ENCODE peak calls at places on chromosome 3, in six cellular contexts. E, M, U, J, Z and I are unnamed samples. For H3K36me3, the result is how much of the 10 kb centered on the place peaks cover.

GRCh38 chr3:134753999-134754742 is 40.9 kb upstream of the EPHB1 start:
- DNase-seq in Z (no peak), M (no peak), U (no peak), J (no peak), E (no peak), I (no peak)

GRCh38 chr3:186481526-186481925 is 62.7 kb downstream of the CRYGS start:
- DNase-seq in M (no peak), U (no peak), E (no peak), J (no peak), Z (no peak), I (no peak)

GRCh38 chr3:70840106-70840870 is 527.9 kb upstream of the MDFIC2 start:
- DNase-seq in U (no peak), Z (no peak), M (no peak), J (no peak), E (no peak), I (no peak)

GRCh38 chr3:39753361-39753760 is 56.0 kb upstream of the MYRIP start:
- DNase-seq in U (no peak), J (no peak), E (no peak), M (no peak), Z (no peak), I (no peak)

GRCh38 chr3:2826453-2826852 is 283.7 kb downstream of the IL5RA start:
- DNase-seq in E (no peak), J (no peak), Z (no peak), M (no peak), U (no peak), I (no peak)

GRCh38 chr3:10926441-10926830 is 66.1 kb upstream of the SLC6A1 start:
- DNase-seq in E (no peak), Z (no peak), U (no peak), J (no peak), M (no peak), I (no peak)

GRCh38 chr3:46061108-46061507 is 33.8 kb upstream of the XCR1 start:
- DNase-seq in Z (no peak), E (no peak), J (no peak), U (no peak), M (no peak), I (no peak)

GRCh38 chr3:12175137-12175593 is 16.5 kb upstream of the TIMP4 start:
- DNase-seq in U (no peak), E (no peak), M (no peak), Z (peak), J (no peak), I (no peak)

GRCh38 chr3:66362541-66362941 is 138.3 kb downstream of the LRIG1 start:
- DNase-seq in E (peak), U (no peak), J (no peak), Z (peak), M (no peak), I (no peak)

GRCh38 chr3:14175383-14176037 is 2.9 kb downstream of the XPC start:
- DNase-seq in U (no peak), E (no peak), Z (peak), J (no peak), M (no peak), I (peak)

DNA sequence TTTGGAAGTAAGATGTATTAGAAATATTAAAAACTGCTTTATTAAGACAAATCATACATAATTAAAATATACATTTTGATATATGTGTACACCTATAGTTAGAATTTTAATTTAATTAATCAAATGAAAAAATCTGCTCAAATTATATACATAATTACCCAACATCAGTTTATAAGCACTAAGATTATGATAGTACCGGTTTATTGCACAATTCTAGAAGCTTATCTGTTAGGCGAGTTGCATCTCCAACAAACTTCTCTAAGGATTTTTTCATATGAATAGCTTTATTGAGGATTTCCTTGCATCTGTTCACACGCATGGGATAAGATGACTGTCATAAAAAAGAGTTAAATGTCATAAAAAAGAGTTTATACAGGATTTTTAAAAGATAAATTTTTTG is 19.9 kb upstream of the XRN1 start:
- DNase-seq in J (no peak), U (no peak), E (no peak), M (no peak), Z (no peak), I (no peak)
- H3K36me3 ChIP-seq in J (under half), U (under half), E (under half), M (under half), Z (under half), I (under half)

GRCh38 chr3:33543600-33543999 is 103.4 kb upstream of the UBP1 start:
- DNase-seq in M (no peak), U (no peak), E (no peak), Z (no peak), J (no peak), I (no peak)
- H3K36me3 ChIP-seq in M (half or more), U (under half), E (under half), Z (under half), J (under half), I (under half)

DNA sequence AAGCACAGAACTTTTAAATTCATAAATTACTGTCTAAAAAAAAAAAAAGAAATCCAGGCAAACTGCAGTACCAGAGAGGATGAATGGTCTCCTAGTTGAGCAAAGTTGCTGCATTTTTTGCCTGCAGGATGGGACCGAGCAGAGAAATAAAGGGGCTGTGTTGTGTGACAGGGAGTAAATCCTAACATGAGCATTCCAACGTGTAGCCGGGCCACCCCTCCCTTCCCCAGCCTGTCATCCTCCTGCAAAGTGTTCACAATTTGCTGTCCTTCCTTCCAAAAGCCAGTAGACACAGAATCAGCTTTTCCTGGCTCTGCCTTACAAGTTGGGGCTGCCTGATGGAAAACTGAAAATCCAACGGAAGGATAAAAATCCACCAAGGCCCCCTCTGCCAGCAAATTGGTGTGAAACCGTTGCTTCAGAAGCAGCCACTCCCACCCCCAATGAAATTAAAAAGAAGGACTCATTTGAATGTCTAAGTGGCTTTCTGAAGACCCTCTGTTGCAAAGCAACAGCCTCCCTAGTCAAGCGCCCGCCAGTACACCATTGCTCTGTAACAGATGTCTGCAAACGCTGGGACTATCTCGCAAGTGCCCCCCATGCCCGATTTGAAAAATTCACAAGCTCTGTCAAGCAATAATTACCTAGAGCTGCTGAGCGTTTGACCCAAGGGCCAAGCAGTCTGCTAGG is 710 bp downstream of the FRMD4B start:
- DNase-seq in J (no peak), M (no peak), E (no peak), U (no peak), Z (no peak), I (no peak)
- H3K36me3 ChIP-seq in J (under half), M (under half), E (under half), U (under half), Z (under half), I (under half)

GRCh38 chr3:157592769-157593168 is 89.6 kb upstream of the VEPH1 start:
- DNase-seq in U (no peak), M (no peak), E (no peak), Z (no peak), J (no peak), I (no peak)

GRCh38 chr3:157588386-157589060 is 85.3 kb upstream of the VEPH1 start:
- DNase-seq in M (no peak), Z (peak), E (no peak), U (no peak), J (no peak), I (no peak)

GRCh38 chr3:157589168-157589567 is 86.0 kb upstream of the VEPH1 start:
- DNase-seq in M (no peak), J (no peak), U (no peak), Z (peak), E (no peak), I (no peak)

GRCh38 chr3:157586293-157586692 is 83.1 kb upstream of the VEPH1 start:
- DNase-seq in E (no peak), Z (no peak), M (no peak), U (no peak), J (no peak), I (no peak)

DNA sequence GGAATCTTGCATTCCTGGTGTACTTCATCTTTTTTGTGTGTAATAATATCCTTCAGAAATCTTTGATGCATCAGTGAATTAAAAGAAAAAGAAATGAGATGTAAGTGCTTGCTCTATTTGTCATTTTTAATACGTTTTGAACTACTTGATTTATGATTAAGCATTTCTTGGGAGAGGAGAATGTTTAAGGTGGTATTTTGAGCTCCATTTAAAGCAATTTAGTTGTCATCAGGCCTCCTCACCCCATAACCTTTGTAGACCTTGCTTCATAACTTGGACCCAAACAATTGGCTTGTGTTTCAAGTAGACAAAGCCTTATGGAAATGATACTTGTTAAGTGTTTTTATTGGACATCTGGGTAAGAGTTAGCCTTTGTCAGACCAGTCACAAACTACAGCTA is 87.1 kb upstream of the VEPH1 start:
- DNase-seq in E (no peak), J (no peak), Z (no peak), U (no peak), M (no peak), I (no peak)
- H3K36me3 ChIP-seq in E (under half), J (under half), Z (under half), U (under half), M (under half), I (under half)

DNA sequence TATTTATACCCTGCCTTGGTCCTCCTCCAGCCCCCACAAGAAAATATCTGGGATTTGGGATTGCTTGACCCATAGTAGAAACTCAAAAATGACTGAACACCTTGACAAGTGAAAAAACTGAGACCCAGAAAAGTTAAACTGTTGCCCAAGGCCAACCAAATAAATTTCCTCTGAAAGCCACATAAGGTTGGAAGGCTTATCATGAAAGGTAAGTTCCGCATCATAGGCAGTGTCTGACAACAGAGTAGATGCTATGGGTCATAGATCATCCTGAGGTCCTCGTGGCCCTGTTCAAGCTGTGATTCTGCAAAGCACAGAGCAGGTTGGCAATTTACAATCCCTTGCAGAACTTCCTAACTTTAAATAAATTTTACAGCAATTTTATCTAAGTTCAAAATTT is 140.8 kb upstream of the TSC22D2 start:
- DNase-seq in J (no peak), Z (no peak), E (no peak), M (no peak), U (no peak), I (no peak)
- H3K36me3 ChIP-seq in J (under half), Z (under half), E (under half), M (under half), U (under half), I (under half)

DNA sequence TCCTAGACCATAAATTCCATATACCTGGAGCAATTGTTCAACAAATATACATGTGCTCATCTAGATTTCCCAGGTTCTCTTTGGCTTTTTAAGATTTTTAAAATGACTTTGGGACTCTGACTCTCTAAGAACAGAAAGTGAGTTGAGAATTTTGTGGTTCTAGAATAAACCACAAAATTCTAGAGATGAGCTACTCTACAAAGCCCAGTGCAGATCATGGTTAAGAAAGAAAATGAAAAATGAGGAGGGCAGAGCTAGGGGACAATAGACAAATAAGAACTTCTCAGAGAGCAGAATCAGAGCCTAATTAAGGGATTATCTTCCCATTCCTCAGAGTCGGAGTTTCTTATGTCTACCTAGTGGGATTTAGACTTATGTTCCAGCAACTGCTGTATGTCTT is 694.7 kb downstream of the ZNF385D start:
- DNase-seq in E (no peak), J (no peak), U (no peak), M (no peak), Z (no peak), I (no peak)
- H3K36me3 ChIP-seq in E (under half), J (under half), U (under half), M (under half), Z (under half), I (under half)